ENCODE peak calls at places on chromosomes 13 and 19, in five cellular contexts. N is T-helper 9 cell, X is HS-5, A is endothelial cell, M is PC-9. D is an unnamed sample.

GRCh38 chr19:48859711-48860572 is 8.5 kb downstream of the PLEKHA4 start:
- DNase-seq in X (no peak), N (no peak), A (no peak), M (no peak), D (no peak)

GRCh38 chr13:97627566-97627965 is 193.6 kb downstream of the RAP2A start:
- DNase-seq in N (no peak), M (no peak), X (peak), A (no peak), D (peak)

GRCh38 chr13:24459234-24459633 is 53.3 kb downstream of the PARP4 start:
- DNase-seq in X (peak), M (no peak), N (no peak), A (no peak), D (no peak)

GRCh38 chr19:19540707-19541515 is 2.8 kb downstream of the CILP2 start:
- DNase-seq in X (no peak), N (peak), M (peak), A (peak), D (peak)

GRCh38 chr13:37652596-37652995 is 54.0 kb upstream of the POSTN start:
- DNase-seq in M (no peak), X (no peak), N (no peak), A (no peak), D (no peak)

GRCh38 chr19:48290923-48291700 is 21.2 kb downstream of the ZNF114 start:
- DNase-seq in X (peak), A (peak), M (peak), N (peak), D (peak)

GRCh38 chr13:44317752-44318550 is 55.7 kb upstream of the SERP2 start:
- DNase-seq in N (no peak), M (no peak), A (no peak), X (no peak), D (no peak)

GRCh38 chr13:26220575-26220974 is 1.5 kb downstream of the RNF6 start:
- DNase-seq in A (no peak), M (peak), N (no peak), X (no peak), D (no peak)

GRCh38 chr19:35549174-35549788 is 3.9 kb downstream of the TMEM147 start:
- DNase-seq in X (no peak), M (peak), A (peak), N (peak), D (peak)

GRCh38 chr19:55638864-55639359 is 1.9 kb upstream of the ZNF580 start:
- DNase-seq in N (peak), X (no peak), M (peak), A (peak), D (peak)

GRCh38 chr13:30355405-30355741 is 48.0 kb upstream of the KATNAL1 start:
- DNase-seq in A (peak), X (no peak), M (no peak), N (no peak), D (no peak)

GRCh38 chr13:113928701-113929627 is 44.9 kb downstream of the C13orf46 start:
- DNase-seq in N (no peak), A (no peak), X (no peak), M (no peak), D (no peak)

GRCh38 chr13:31444266-31444862 is 244.6 kb downstream of the B3GLCT start:
- DNase-seq in N (no peak), X (no peak), A (no peak), M (no peak), D (no peak)

GRCh38 chr19:16168465-16169081 is 4.8 kb downstream of the CIB3 start:
- DNase-seq in A (no peak), X (no peak), M (peak), N (no peak), D (peak)

GRCh38 chr19:58325623-58326022 is 1.2 kb upstream of the ZSCAN22 start:
- DNase-seq in A (no peak), N (no peak), M (no peak), X (no peak), D (no peak)

GRCh38 chr19:15114153-15114540 is 6.9 kb downstream of the SYDE1 start:
- DNase-seq in N (no peak), X (no peak), A (no peak), M (no peak), D (no peak)

GRCh38 chr19:33734913-33735312 is 61.8 kb upstream of the KCTD15 start:
- DNase-seq in A (no peak), M (no peak), N (no peak), X (no peak), D (no peak)

GRCh38 chr13:25300861-25301346 is 521 bp upstream of the NUP58 start:
- DNase-seq in A (peak), N (no peak), M (no peak), X (no peak), D (no peak)

GRCh38 chr13:75091707-75092106 is 390.3 kb downstream of the TBC1D4 start:
- DNase-seq in A (no peak), N (no peak), X (no peak), M (no peak), D (no peak)

GRCh38 chr19:18913466-18913865 is 5.7 kb downstream of the COPE start:
- DNase-seq in A (no peak), M (no peak), N (no peak), X (no peak), D (no peak)

GRCh38 chr13:63307239-63307638 is 1891.6 kb upstream of the PCDH20 start:
- DNase-seq in X (no peak), N (no peak), A (no peak), M (no peak), D (no peak)

GRCh38 chr19:50266896-50267295 is 62.3 kb downstream of the KCNC3 start:
- DNase-seq in A (no peak), N (no peak), M (no peak), X (no peak), D (no peak)

GRCh38 chr19:11017275-11018035 is 56.6 kb downstream of the SMARCA4 start:
- DNase-seq in A (no peak), M (no peak), X (no peak), N (no peak), D (no peak)

GRCh38 chr13:97866346-97866745 is 87.1 kb upstream of the IPO5 start:
- DNase-seq in A (no peak), N (no peak), M (no peak), X (no peak), D (no peak)

GRCh38 chr13:98687319-98687718 is 65.2 kb downstream of the SLC15A1 start:
- DNase-seq in N (no peak), X (no peak), A (no peak), M (no peak), D (no peak)

GRCh38 chr13:63288576-63288975 is 1872.9 kb upstream of the PCDH20 start:
- DNase-seq in M (no peak), X (no peak), N (no peak), A (no peak), D (no peak)

GRCh38 chr13:39618546-39618945 is 15.6 kb upstream of the LHFPL6 start:
- DNase-seq in X (no peak), A (no peak), M (no peak), N (no peak), D (no peak)

GRCh38 chr19:33368074-33368864 is 5.2 kb upstream of the CEBPG start:
- DNase-seq in A (no peak), X (peak), M (peak), N (no peak), D (peak)

D was measured in cardiac muscle cell.